ENCODE peak calls at places on chromosomes 11 and 22, in eight cellular contexts. S, L, A, C, G, D, V and E are unnamed samples.

GRCh38 chr11:18270102-18270501 is 4.0 kb downstream of the SAA1 start:
- DNase-seq in S (no peak), L (no peak), A (peak; percentile 37), C (no peak), G (no peak), D (no peak), V (no peak), E (no peak)

GRCh38 chr22:46148885-46149492 is 1.3 kb upstream of the PPARA start:
- DNase-seq in S (no peak), L (no peak), A (no peak), C (peak; percentile 53), G (no peak), D (no peak), V (no peak), E (no peak)

GRCh38 chr22:25992331-25992730 is 176.9 kb upstream of the SEZ6L start:
- DNase-seq in S (no peak), L (no peak), A (no peak), C (no peak), G (no peak), D (no peak), V (no peak), E (no peak)

GRCh38 chr11:61004841-61005240 is 33.4 kb downstream of the CD6 start:
- DNase-seq in S (no peak), L (no peak), A (no peak), C (peak; percentile 12), G (no peak), D (no peak), V (no peak), E (no peak)

GRCh38 chr22:49825944-49826602 is 1.6 kb downstream of the BRD1 start:
- DNase-seq in S (peak; percentile 40), L (peak; percentile 86), A (no peak), C (no peak), G (peak; percentile 57), D (peak; percentile 47), V (no peak), E (no peak)

GRCh38 chr11:133219543-133219942 is 312.8 kb downstream of the OPCML start:
- DNase-seq in S (no peak), L (no peak), A (peak; percentile 74), C (no peak), G (no peak), D (no peak), V (no peak), E (no peak)

GRCh38 chr11:59778122-59778521 is 22.9 kb downstream of the STX3 start:
- DNase-seq in S (peak; percentile 52), L (no peak), A (no peak), C (no peak), G (no peak), D (no peak), V (no peak), E (no peak)

GRCh38 chr11:57761301-57762234 is at the start of gene CTNND1:
- DNase-seq in S (peak; percentile 89), L (no peak), A (peak; percentile 98), C (peak; percentile 85), G (peak; percentile 93), D (peak; percentile 99), V (peak; percentile 96), E (peak; percentile 84)

GRCh38 chr22:46390652-46391301 is 55.3 kb downstream of the TRMU start:
- DNase-seq in S (peak; percentile 75), L (no peak), A (no peak), C (peak; percentile 79), G (peak; percentile 62), D (peak; percentile 61), V (peak; percentile 56), E (peak; percentile 61)

GRCh38 chr11:32391965-32392553 is 43.3 kb downstream of the WT1 start:
- DNase-seq in S (no peak), L (no peak), A (no peak), C (no peak), G (no peak), D (peak; percentile 95), V (no peak), E (no peak)

GRCh38 chr11:47332791-47333525 is 19.5 kb downstream of the MYBPC3 start:
- DNase-seq in S (no peak), L (peak; percentile 65), A (no peak), C (peak; percentile 28), G (no peak), D (no peak), V (no peak), E (no peak)

GRCh38 chr11:19326499-19326898 is 85.8 kb upstream of the E2F8 start:
- DNase-seq in S (no peak), L (no peak), A (no peak), C (no peak), G (peak; percentile 9), D (peak; percentile 61), V (no peak), E (no peak)

GRCh38 chr22:50308597-50308935 is 1.1 kb upstream of the PLXNB2 start:
- DNase-seq in S (no peak), L (peak; percentile 94), A (no peak), C (peak; percentile 84), G (peak; percentile 78), D (peak; percentile 83), V (no peak), E (peak; percentile 92)

GRCh38 chr11:109184376-109184775 is 237.6 kb upstream of the C11orf87 start:
- DNase-seq in S (no peak), L (no peak), A (no peak), C (no peak), G (no peak), D (no peak), V (no peak), E (no peak)

GRCh38 chr11:75525433-75526191 is at the start of gene GDPD5:
- DNase-seq in S (peak; percentile 83), L (peak; percentile 95), A (peak; percentile 92), C (peak; percentile 85), G (peak; percentile 68), D (peak; percentile 66), V (peak; percentile 35), E (peak; percentile 79)

GRCh38 chr11:74820763-74821162 is 72.1 kb downstream of the RNF169 start:
- DNase-seq in S (no peak), L (no peak), A (no peak), C (no peak), G (peak; percentile 82), D (peak; percentile 95), V (peak; percentile 52), E (no peak)

GRCh38 chr22:36081023-36081431 is 52.4 kb upstream of the RBFOX2 start:
- DNase-seq in S (no peak), L (no peak), A (no peak), C (no peak), G (peak; percentile 79), D (peak; percentile 92), V (peak; percentile 78), E (no peak)

GRCh38 chr11:91773090-91773489 is 451.5 kb upstream of the FAT3 start:
- DNase-seq in S (no peak), L (no peak), A (peak; percentile 53), C (no peak), G (no peak), D (no peak), V (no peak), E (no peak)
- TF ChIP-seq CTCF in S (no peak), L (no peak), A (peak; percentile 65), C (peak; percentile 9), G (peak; percentile 6), D (no peak), V (no peak), E (no peak)

DNA sequence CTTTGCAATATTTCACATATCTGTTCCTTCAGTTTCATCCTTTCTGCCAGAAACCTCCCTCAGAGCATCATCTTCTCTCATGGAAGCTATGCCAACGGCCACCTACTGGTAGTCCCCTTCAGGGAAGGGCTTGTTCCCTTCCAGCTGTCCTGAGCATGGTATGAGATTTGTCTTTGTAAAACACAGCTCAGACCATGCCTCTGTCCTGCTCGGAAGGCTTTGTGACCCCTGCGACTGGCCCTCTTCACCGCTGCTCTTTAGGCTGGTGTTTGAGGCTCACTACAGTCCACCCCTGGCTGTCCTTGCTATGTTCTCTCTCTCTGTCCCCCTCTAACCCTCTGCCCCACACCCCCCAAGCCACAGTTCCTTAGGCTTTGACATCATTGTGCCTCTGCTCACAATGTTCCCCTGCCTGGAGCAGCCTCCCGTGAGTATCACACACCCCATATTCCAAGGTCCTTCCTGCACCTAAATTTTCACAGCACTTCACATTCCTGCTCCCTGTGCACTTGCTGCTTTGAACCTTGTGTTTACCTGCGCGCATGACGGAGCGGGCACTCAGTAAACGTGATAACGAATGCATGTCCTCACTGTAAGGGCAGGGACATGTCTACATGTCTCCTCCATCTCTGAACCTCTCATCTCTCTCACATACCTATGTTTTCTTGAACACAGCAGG is 24.0 kb upstream of the ACER3 start:
- DNase-seq in S (peak; percentile 48), L (no peak), A (no peak), C (no peak), G (no peak), D (no peak), V (no peak), E (no peak)
- TF ChIP-seq CTCF in S (no peak), L (no peak), A (no peak), C (no peak), G (peak; percentile 10), D (no peak), V (peak; percentile 51), E (no peak)

DNA sequence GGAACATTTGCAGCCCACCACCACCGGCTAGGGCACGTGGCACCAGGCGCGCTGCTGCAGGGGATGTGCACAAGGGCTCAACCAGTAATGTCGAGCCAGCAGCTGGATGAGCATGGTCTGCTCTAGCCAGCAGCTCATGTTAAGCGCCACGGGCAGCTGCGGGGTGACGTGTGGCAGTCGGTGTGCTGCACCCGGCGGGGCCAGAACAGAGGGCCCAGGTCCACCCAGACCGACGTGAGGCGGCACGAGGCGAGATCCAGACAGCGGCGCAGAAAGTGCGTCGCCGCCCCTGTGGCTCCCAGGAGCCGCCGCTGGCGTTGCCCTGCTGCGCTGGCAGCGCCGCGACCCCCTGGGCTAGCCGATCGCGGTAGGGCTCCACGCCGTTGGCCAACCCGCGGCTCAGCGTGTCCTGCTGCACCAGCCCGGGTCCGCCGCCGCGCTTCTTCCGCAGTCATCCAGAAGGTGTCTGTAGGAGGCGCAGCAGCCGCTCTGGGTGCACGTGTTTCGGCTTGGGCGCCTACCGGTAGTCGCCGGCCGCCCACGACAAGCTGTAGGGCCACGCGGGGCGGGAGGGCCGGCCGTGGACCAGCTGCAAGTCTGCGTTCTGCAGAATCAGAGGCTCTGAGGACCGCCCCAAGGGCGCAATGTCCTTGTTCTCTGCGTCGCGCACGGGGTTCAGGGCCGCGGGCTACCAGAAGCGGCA is 4.6 kb upstream of the GALR3 start:
- DNase-seq in S (peak; percentile 71), L (peak; percentile 91), A (peak; percentile 77), C (peak; percentile 75), G (peak; percentile 55), D (peak; percentile 60), V (no peak), E (peak; percentile 60)
- TF ChIP-seq CTCF in S (peak; percentile 20), L (peak; percentile 27), A (peak; percentile 25), C (peak; percentile 35), G (peak; percentile 32), D (peak; percentile 39), V (peak; percentile 39), E (peak; percentile 50)

DNA sequence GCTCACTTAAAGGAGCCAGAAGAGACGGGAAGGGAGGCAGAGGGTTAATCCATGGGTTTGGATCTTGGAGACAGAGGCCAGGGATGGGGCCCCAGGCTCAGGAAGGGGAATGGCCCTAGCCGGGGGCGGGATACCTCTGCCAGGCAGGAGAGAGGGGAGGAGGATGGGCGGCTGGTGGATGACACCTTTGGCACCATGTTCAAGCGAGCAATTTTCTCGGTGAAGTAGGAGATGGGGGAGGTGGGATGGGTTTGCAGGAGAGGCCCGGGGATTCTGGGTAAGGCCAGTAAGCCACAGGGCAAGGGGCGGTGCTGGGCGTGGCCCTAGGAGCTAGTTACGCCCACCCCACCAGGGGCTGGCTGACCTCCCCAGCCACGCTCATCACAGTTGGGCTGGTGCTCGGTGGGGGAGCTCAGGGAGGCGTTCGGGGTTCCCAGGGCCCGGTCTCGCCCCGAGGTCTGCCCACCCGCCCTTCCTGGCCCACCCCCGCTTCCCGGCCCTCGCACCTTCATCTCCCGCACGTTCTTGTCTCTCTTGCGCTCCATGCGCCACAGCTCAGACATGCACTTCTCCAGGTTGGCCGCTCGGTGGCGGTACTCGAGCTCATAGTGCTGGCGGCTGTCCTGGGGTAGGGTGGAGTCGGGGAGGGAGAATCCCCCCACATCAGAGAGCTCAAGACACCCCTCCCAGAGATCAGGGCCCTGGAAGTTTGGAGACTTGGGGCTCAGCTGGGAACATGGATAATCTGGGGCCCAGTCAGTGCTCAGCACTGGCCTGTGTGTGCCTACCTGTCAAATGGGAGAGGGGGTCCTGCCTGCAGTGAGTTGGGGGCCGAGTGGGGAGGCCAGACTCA is 12.7 kb downstream of the BAIAP2L2 start:
- DNase-seq in S (no peak), L (no peak), A (peak; percentile 94), C (no peak), G (no peak), D (no peak), V (no peak), E (no peak)
- TF ChIP-seq CTCF in S (no peak), L (no peak), A (peak; percentile 73), C (no peak), G (peak; percentile 15), D (peak; percentile 47), V (peak; percentile 39), E (peak; percentile 31)